ENCODE peak calls at places on chromosome 2, in five cellular contexts. T, L, S, B and I are unnamed samples.

GRCh38 chr2:204234879-204235278 is 298.3 kb downstream of the ICOS start:
- DNase-seq in T (no peak), B (peak), S (no peak), L (no peak), I (no peak)

GRCh38 chr2:75375646-75376582 is 176.6 kb upstream of the TACR1 start:
- DNase-seq in L (no peak), B (no peak), S (no peak), T (no peak), I (no peak)

GRCh38 chr2:158394453-158394852 is 62.1 kb downstream of the CCDC148 start:
- DNase-seq in T (no peak), B (no peak), L (no peak), S (no peak), I (no peak)

GRCh38 chr2:204550738-204551137 is 5.5 kb downstream of the PARD3B start:
- DNase-seq in T (no peak), S (no peak), L (no peak), B (peak), I (no peak)

GRCh38 chr2:23624378-23624777 is 239.4 kb downstream of the KLHL29 start:
- DNase-seq in L (no peak), S (no peak), B (no peak), T (no peak), I (no peak)

GRCh38 chr2:135337066-135337465 is 194.0 kb downstream of the ZRANB3 start:
- DNase-seq in T (no peak), L (no peak), B (no peak), S (no peak), I (no peak)

GRCh38 chr2:224311226-224311625 is 90.7 kb downstream of the FAM124B start:
- DNase-seq in B (no peak), T (no peak), L (no peak), S (no peak), I (no peak)

GRCh38 chr2:71892132-71892730 is 255.4 kb downstream of the CYP26B1 start:
- DNase-seq in L (no peak), B (no peak), S (no peak), T (no peak), I (no peak)

GRCh38 chr2:181223239-181223638 is 233.9 kb upstream of the ITGA4 start:
- DNase-seq in L (no peak), B (no peak), S (no peak), T (no peak), I (no peak)

GRCh38 chr2:62724886-62725711 is 19.6 kb downstream of the EHBP1 start:
- DNase-seq in B (no peak), S (no peak), T (no peak), L (no peak), I (no peak)

GRCh38 chr2:29035346-29035745 is 39.0 kb downstream of the PCARE start:
- DNase-seq in B (no peak), T (no peak), L (no peak), S (no peak), I (no peak)

GRCh38 chr2:121527009-121527682 is 3.5 kb upstream of the RNU4ATAC start:
- DNase-seq in L (no peak), S (no peak), B (no peak), T (no peak), I (no peak)

GRCh38 chr2:227252831-227253230 is 72.2 kb upstream of the MFF start:
- DNase-seq in S (no peak), L (no peak), T (no peak), B (no peak), I (no peak)

GRCh38 chr2:35501076-35501475 is 854.5 kb upstream of the CRIM1 start:
- DNase-seq in B (no peak), L (no peak), S (no peak), T (no peak), I (no peak)

GRCh38 chr2:74564222-74564621 is 9.7 kb downstream of the DOK1 start:
- DNase-seq in T (no peak), B (no peak), S (no peak), L (no peak), I (peak)

DNA sequence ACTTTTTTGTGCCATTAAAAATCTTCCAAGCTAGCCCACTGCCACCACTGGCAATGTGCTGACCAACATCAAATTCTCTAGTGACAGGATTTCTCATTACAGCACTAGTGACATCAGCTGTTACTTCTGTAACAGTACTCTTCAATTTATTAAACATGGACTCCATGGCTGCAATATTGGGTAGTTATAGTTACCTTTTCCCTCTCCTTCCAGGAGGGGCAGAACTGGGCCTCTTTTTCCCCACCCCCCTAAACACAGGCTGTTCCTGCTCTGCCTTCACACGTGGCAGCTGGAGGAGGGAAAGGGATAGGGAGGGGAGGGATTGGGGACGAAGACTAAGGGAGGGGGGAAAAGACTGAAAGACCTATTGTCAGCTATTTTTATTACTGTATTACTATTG is 38.1 kb downstream of the TRAK2 start:
- DNase-seq in L (no peak), T (no peak), S (no peak), B (no peak), I (no peak)
- H3K27ac ChIP-seq in L (no peak), T (no peak), S (no peak), B (no peak), I (peak)

GRCh38 chr2:19332503-19332902 is 25.9 kb downstream of the OSR1 start:
- DNase-seq in T (no peak), S (no peak), B (no peak), L (no peak), I (no peak)
- H3K4me3 ChIP-seq in T (no peak), S (no peak), B (no peak), L (no peak), I (no peak)

DNA sequence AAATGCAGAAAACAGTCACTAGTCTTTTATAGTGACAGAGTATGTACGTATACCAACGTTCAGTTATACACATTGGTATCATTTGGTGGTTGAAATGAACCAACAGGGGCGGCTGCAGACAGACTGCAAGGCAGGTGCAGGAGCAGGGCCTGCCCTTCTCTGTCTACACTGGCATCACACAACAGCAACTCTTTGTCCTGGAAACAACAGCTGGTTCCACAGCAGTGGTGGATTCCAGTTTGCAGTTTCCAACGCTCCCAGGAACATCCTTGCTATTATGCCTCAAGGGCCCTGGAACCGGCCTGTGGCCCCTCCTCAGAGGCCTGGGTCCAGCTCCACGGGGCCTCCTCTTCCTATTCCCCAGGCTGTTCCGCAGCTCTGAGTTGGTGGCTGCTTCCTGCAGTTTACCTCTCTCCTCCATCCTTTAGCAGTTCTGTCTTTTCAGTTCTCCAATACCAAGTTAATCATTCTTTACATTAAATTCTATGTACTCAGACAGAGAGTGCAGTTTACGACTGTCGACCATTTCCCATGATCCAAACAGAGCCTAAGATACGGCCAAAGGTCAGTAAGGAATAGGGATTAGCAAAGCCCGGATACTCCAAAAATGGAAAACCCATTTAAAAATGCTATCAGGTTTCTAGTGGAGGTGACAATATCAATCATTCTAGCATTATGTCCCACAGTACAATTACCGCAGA is 87.8 kb downstream of the NOL10 start:
- DNase-seq in S (no peak), L (no peak), T (no peak), B (no peak), I (no peak)
- H3K27ac ChIP-seq in S (no peak), L (no peak), T (no peak), B (no peak), I (no peak)

DNA sequence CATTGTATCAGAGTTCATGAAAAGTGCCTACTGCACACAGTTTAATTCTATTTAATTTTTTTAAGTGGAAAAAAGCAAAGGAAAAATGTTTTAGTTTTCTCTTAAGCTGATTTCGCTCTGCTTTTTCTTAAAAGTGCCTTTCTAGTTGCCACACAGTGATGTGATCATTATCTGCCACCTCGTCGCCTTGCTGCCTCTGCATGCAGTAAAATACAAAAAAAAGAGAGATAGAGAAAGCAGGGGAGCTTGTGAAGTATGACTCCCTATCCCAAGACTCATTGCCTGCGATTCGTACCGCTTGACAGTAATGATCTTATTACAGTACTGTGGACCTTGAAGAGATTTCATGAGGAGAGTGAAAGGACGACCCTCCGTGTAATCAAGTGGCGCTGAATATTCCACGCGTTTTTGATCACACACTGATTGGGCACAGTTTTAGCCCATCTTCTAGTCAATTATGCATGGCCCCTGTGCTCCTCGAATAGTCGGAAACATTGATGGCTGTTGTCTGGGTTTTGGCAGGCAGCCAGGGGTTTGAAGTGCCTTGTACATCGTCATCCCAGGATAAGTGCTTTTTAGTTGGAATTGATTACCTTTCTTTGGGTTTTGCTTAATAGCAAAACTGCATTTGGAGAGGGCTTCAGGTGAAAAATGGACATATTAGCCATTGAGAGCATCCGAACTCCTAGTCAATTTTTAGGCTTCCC is 188.3 kb downstream of the GBX2 start:
- DNase-seq in T (no peak), S (no peak), B (no peak), L (no peak), I (no peak)
- H3K4me3 ChIP-seq in T (no peak), S (no peak), B (no peak), L (no peak), I (no peak)

DNA sequence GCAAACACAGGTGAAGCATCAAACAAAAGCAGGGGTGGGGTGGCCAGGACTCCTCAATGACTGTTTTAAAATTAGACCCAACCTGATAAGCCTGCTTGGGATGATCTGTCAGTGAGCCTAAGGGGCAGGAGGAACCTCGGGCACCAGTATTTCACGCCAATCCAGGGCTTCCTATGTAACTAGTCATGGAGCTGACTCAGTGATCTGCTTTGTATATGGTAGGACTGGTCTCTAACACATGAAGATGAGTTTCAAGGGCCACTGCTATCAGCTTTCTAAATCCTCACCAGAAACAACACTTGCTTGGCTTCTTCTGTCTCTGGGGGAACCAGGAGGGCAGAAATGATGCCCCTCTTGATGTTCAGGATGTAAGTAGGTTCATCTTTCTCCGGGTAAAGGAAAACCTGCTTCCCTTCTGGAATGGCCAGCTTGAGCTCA is 6.2 kb downstream of the APOB start:
- DNase-seq in L (no peak), B (no peak), S (no peak), T (no peak), I (peak)
- H3K27ac ChIP-seq in L (no peak), B (no peak), S (no peak), T (no peak), I (peak)